ENCODE peak calls at places on chromosome 17, in eight cellular contexts. P is IMR-90, I is BJ, X is astrocyte, A is fibroblast of the aortic adventitia, N is OCI-LY7, G is ovary, T is bronchial epithelial cell. M is an unnamed sample.

GRCh38 chr17:41695954-41696720 is 7.5 kb downstream of the EIF1 start:
- DNase-seq in P (peak), I (no peak), X (peak), A (peak), N (peak), G (peak), T (peak), M (peak)

GRCh38 chr17:53588317-53588716 is 234.4 kb upstream of the KIF2B start:
- DNase-seq in P (no peak), I (no peak), X (no peak), A (no peak), N (no peak), G (no peak), T (no peak), M (no peak)

GRCh38 chr17:81805707-81806460 is 1.9 kb downstream of the GCGR start:
- DNase-seq in P (no peak), I (no peak), X (no peak), A (no peak), N (no peak), G (no peak), T (no peak), M (no peak)

GRCh38 chr17:2954898-2955445 is 108.4 kb downstream of the OR1D5 start:
- DNase-seq in P (peak), I (peak), X (peak), A (peak), N (peak), G (no peak), T (peak), M (peak)

GRCh38 chr17:78416311-78416711 is 37.9 kb downstream of the PGS1 start:
- DNase-seq in P (peak), I (no peak), X (peak), A (no peak), N (no peak), G (no peak), T (no peak), M (peak)

GRCh38 chr17:65228734-65229390 is 91.7 kb downstream of the RGS9 start:
- DNase-seq in P (peak), I (peak), X (peak), A (peak), N (no peak), G (no peak), T (peak), M (peak)

GRCh38 chr17:9268546-9268945 is 247.2 kb downstream of the NTN1 start:
- DNase-seq in P (peak), I (no peak), X (no peak), A (no peak), N (no peak), G (no peak), T (no peak), M (no peak)

GRCh38 chr17:68566145-68566738 is 34.9 kb downstream of the FAM20A start:
- DNase-seq in P (no peak), I (no peak), X (no peak), A (peak), N (no peak), G (no peak), T (peak), M (peak)

GRCh38 chr17:80838381-80839345 is 153.0 kb upstream of the CHMP6 start:
- DNase-seq in P (no peak), I (no peak), X (no peak), A (no peak), N (no peak), G (no peak), T (no peak), M (no peak)

GRCh38 chr17:16100737-16101400 is 101.2 kb downstream of the TTC19 start:
- DNase-seq in P (no peak), I (no peak), X (no peak), A (peak), N (no peak), G (no peak), T (peak), M (no peak)

GRCh38 chr17:31394544-31394943 is 3.1 kb downstream of the RAB11FIP4 start:
- DNase-seq in P (peak), I (peak), X (peak), A (peak), N (peak), G (peak), T (peak), M (peak)

GRCh38 chr17:7323731-7324437 is 5.3 kb downstream of the NEURL4 start:
- DNase-seq in P (peak), I (no peak), X (no peak), A (peak), N (peak), G (no peak), T (peak), M (peak)

GRCh38 chr17:74776044-74776962 is at the start of gene NAT9:
- DNase-seq in P (peak), I (peak), X (peak), A (peak), N (peak), G (peak), T (peak), M (peak)

DNA sequence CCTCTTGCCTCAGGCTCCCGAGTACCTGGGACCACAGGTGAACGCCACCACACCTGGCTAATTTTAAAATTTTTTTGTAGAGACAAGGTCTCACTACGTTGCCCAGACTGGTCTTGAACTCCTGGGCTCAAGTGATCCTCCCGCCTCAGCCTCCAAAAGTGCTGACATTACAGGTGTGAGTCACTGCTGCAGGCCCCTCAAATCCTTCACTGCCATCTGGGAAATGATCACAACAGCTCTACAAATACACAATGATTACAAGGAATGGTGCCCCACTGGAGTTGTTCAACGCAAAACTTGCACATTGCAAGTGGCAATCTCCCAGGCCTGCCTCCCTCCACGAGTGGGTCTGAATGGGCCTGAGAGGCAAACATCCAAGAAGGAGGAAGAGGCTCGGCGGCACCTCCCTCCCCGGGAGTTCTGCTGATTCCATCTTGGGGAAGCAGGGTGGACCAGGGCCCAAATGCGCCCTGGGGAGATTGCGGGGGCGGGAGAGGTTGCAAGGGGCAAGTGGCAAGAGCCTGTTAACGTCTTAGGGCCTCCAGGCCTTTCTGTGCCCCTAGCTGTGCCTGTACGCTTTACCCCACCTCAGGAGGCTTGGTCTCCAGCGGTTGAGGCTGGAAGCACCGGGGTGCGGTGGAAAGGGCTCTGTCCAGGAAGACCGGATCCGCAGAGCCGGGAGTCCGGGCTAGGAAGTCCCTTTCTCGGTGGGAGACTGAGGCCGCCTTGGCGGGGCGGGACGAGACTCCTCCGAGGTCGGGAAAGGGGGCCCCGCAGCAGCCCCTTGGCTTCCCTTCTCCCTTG is 656 bp upstream of the IGFBP4 start:
- DNase-seq in P (peak), I (no peak), X (no peak), A (peak), N (no peak), G (peak), T (peak), M (no peak)
- H3K4me3 ChIP-seq in P (peak), I (peak), X (peak), A (peak), N (no peak), G (peak), T (peak), M (peak)

DNA sequence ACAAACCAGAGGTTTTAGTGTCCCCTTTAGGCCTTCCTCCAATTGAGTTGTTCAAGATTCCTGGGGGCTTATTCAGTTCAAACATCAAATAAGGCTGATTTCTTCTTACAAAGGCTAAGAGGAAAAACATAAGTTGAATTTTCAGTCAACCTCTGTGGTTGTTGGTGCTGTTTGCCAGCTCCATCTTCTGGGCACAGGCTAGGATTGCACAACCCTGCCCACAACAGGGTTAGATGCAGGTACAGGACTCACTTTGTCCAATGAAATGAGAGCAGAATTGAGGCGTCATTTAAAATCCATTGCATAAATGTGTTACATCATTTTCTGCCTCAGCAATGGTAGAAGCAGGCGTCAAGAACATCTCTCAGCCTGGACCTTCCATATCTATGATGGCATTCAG is 173.3 kb downstream of the PMP22 start:
- DNase-seq in P (no peak), I (no peak), X (no peak), A (no peak), N (peak), G (no peak), T (peak), M (no peak)
- TF ChIP-seq CTCF in P (peak), I (no peak), X (peak), A (no peak), N (peak), G (no peak), T (peak), M (no peak)

DNA sequence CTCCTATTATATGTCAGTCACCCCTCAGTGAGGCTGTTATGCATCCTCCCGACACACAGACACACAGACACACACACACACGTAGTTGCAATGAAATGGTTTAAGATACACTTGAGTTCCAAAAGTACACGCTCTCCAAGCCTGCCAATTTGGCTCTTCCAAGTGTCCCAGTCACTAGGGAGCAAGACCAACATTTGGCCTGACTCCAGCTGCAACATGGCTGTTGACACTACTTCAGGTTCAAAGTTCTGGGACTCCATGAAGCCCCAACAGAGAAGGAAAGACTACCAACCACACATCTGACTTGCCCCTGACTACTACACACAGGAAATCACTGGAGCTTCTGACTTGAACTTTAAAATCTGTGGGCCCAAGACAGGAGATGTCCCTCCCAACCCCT is 128.1 kb upstream of the KCNJ18 start:
- DNase-seq in P (no peak), I (no peak), X (no peak), A (no peak), N (no peak), G (no peak), T (no peak), M (no peak)
- H3K4me3 ChIP-seq in P (no peak), I (no peak), X (no peak), A (no peak), N (no peak), G (no peak), T (no peak), M (no peak)

GRCh38 chr17:11294826-11295225 is 53.8 kb downstream of the SHISA6 start:
- DNase-seq in P (no peak), I (no peak), X (no peak), A (no peak), N (no peak), G (no peak), T (no peak), M (no peak)

GRCh38 chr17:11300201-11300600 is 59.2 kb downstream of the SHISA6 start:
- DNase-seq in P (no peak), I (no peak), X (no peak), A (no peak), N (no peak), G (no peak), T (no peak), M (no peak)

GRCh38 chr17:11298401-11298800 is 57.4 kb downstream of the SHISA6 start:
- DNase-seq in P (no peak), I (no peak), X (no peak), A (no peak), N (no peak), G (no peak), T (no peak), M (no peak)

GRCh38 chr17:11293480-11293879 is 52.5 kb downstream of the SHISA6 start:
- DNase-seq in P (no peak), I (no peak), X (no peak), A (no peak), N (no peak), G (no peak), T (no peak), M (no peak)

GRCh38 chr17:11296994-11297393 is 56.0 kb downstream of the SHISA6 start:
- DNase-seq in P (no peak), I (no peak), X (no peak), A (no peak), N (peak), G (no peak), T (peak), M (no peak)
- TF ChIP-seq CTCF in P (no peak), I (no peak), X (peak), A (no peak), N (peak), G (no peak), T (no peak), M (no peak)

GRCh38 chr17:48546187-48546923 is 1.4 kb upstream of the HOXB2 start:
- DNase-seq in P (peak), I (no peak), X (no peak), A (peak), N (no peak), G (no peak), T (no peak), M (peak)
- H3K4me3 ChIP-seq in P (peak), I (no peak), X (peak), A (peak), N (no peak), G (no peak), T (no peak), M (peak)

GRCh38 chr17:50144845-50145531 is 5.5 kb downstream of the PPP1R9B start:
- DNase-seq in P (no peak), I (no peak), X (no peak), A (no peak), N (no peak), G (no peak), T (peak), M (no peak)

GRCh38 chr17:50146927-50147640 is 3.4 kb downstream of the PPP1R9B start:
- DNase-seq in P (no peak), I (no peak), X (no peak), A (no peak), N (no peak), G (no peak), T (no peak), M (no peak)

GRCh38 chr17:50146230-50146926 is 4.1 kb downstream of the PPP1R9B start:
- DNase-seq in P (no peak), I (no peak), X (no peak), A (no peak), N (no peak), G (no peak), T (no peak), M (no peak)

GRCh38 chr17:50144346-50144745 is 6.1 kb downstream of the PPP1R9B start:
- DNase-seq in P (no peak), I (no peak), X (no peak), A (no peak), N (no peak), G (no peak), T (no peak), M (no peak)

GRCh38 chr17:50145532-50146229 is 4.8 kb downstream of the PPP1R9B start:
- DNase-seq in P (no peak), I (no peak), X (no peak), A (no peak), N (no peak), G (no peak), T (no peak), M (no peak)
- TF ChIP-seq CTCF in P (no peak), I (no peak), X (no peak), A (no peak), N (no peak), G (no peak), T (no peak), M (no peak)